ENCODE peak calls at places on chromosomes 5 and 9, in six cellular contexts. T, W, C, J, V and M are unnamed samples.

GRCh38 chr5:74124826-74125225 is 498.8 kb downstream of the ARHGEF28 start:
- DNase-seq in T (no peak), W (no peak), C (no peak), V (peak), J (no peak), M (peak)

GRCh38 chr5:69484891-69485290 is 7.7 kb upstream of the OCLN start:
- DNase-seq in J (no peak), W (no peak), T (no peak), C (no peak), V (no peak), M (no peak)

GRCh38 chr9:8224381-8224791 is 424.8 kb upstream of the DMAC1 start:
- DNase-seq in J (no peak), C (no peak), T (no peak), W (no peak), V (no peak), M (no peak)

GRCh38 chr5:178581621-178582020 is 8.6 kb downstream of the COL23A1 start:
- DNase-seq in W (no peak), V (no peak), C (no peak), J (no peak), T (no peak), M (no peak)

GRCh38 chr9:27527702-27528277 is 1.8 kb downstream of the MOB3B start:
- DNase-seq in T (no peak), V (no peak), W (no peak), J (no peak), C (no peak), M (no peak)

GRCh38 chr5:16773990-16774389 is 157.2 kb upstream of the RETREG1 start:
- DNase-seq in W (no peak), C (no peak), V (no peak), J (no peak), T (no peak), M (no peak)

GRCh38 chr5:157912621-157913325 is 53.8 kb upstream of the CLINT1 start:
- DNase-seq in J (no peak), C (no peak), T (no peak), V (no peak), W (no peak), M (no peak)

GRCh38 chr9:16618524-16618923 is 251.9 kb downstream of the BNC2 start:
- DNase-seq in W (no peak), J (no peak), C (no peak), V (no peak), T (no peak), M (no peak)

GRCh38 chr5:52674815-52675545 is 112.7 kb upstream of the ITGA1 start:
- DNase-seq in V (peak), J (no peak), W (no peak), T (no peak), C (no peak), M (no peak)

GRCh38 chr5:1416856-1417469 is 28.3 kb downstream of the SLC6A3 start:
- DNase-seq in V (no peak), W (no peak), J (no peak), C (no peak), T (no peak), M (no peak)

GRCh38 chr9:99356512-99356971 is 134.5 kb downstream of the SEC61B start:
- DNase-seq in J (no peak), C (peak), T (no peak), W (no peak), V (peak), M (no peak)

GRCh38 chr9:132406554-132407122 is at the start of gene TTF1:
- DNase-seq in C (peak), J (peak), T (peak), V (peak), W (peak), M (peak)

GRCh38 chr9:129097671-129098306 is 12.8 kb downstream of the CRAT start:
- DNase-seq in W (no peak), J (no peak), V (no peak), C (no peak), T (no peak), M (no peak)

GRCh38 chr5:148938535-148938907 is 112.1 kb downstream of the ADRB2 start:
- DNase-seq in W (no peak), V (no peak), C (no peak), T (no peak), J (no peak), M (no peak)

GRCh38 chr9:113579270-113580040 is 115.9 kb downstream of the RGS3 start:
- DNase-seq in J (no peak), C (peak), W (no peak), T (no peak), V (no peak), M (no peak)

GRCh38 chr5:132849347-132849746 is 16.9 kb downstream of the GDF9 start:
- DNase-seq in V (no peak), T (no peak), C (no peak), J (no peak), W (no peak), M (no peak)

GRCh38 chr9:121883281-121884056 is 209.6 kb downstream of the TTLL11 start:
- DNase-seq in T (no peak), W (no peak), V (no peak), C (no peak), J (no peak), M (no peak)

GRCh38 chr5:88256872-88257271 is 11.8 kb downstream of the TMEM161B start:
- DNase-seq in V (no peak), W (no peak), J (no peak), C (no peak), T (no peak), M (no peak)

GRCh38 chr5:10914741-10915480 is 153.9 kb upstream of the DAP start:
- DNase-seq in V (no peak), J (no peak), T (no peak), C (no peak), W (no peak), M (no peak)

GRCh38 chr9:18502546-18502945 is 28.6 kb downstream of the ADAMTSL1 start:
- DNase-seq in C (no peak), W (no peak), J (no peak), T (no peak), V (no peak), M (no peak)

GRCh38 chr9:133971121-133971951 is 20.8 kb downstream of the VAV2 start:
- DNase-seq in J (no peak), W (no peak), C (peak), V (no peak), T (no peak), M (no peak)

GRCh38 chr9:100150209-100150608 is 51.2 kb downstream of the INVS start:
- DNase-seq in T (no peak), V (no peak), J (no peak), C (no peak), W (no peak), M (no peak)

GRCh38 chr5:13278148-13278547 is 666.3 kb downstream of the DNAH5 start:
- DNase-seq in C (no peak), V (no peak), T (no peak), W (no peak), J (no peak), M (no peak)

GRCh38 chr9:22210262-22210661 is 201.2 kb upstream of the CDKN2B start:
- DNase-seq in V (no peak), T (no peak), J (no peak), W (no peak), C (no peak), M (no peak)

GRCh38 chr9:36456480-36457115 is 56.5 kb upstream of the RNF38 start:
- DNase-seq in T (no peak), V (no peak), J (no peak), W (no peak), C (no peak), M (no peak)